ENCODE peak calls at places on chromosomes 1 and 21, in four cellular contexts. C is tibial nerve, M is HepG2, N is neural crest cell. I is an unnamed sample.

GRCh38 chr1:53391982-53392381 is 64.1 kb upstream of the LRP8 start:
- DNase-seq in C (no peak), M (no peak), N (no peak), I (no peak)

GRCh38 chr1:232831895-232832294 is 26.7 kb downstream of the MAP10 start:
- DNase-seq in C (no peak), M (no peak), N (no peak), I (no peak)

GRCh38 chr1:211092955-211093354 is 41.0 kb downstream of the KCNH1 start:
- DNase-seq in M (no peak), N (no peak), C (no peak), I (no peak)

GRCh38 chr1:8632092-8632491 is 185.3 kb downstream of the RERE start:
- DNase-seq in M (no peak), N (no peak), C (no peak), I (no peak)

GRCh38 chr1:58839871-58840835 is 56.3 kb upstream of the JUN start:
- DNase-seq in C (no peak), M (no peak), N (no peak), I (no peak)

GRCh38 chr1:205870236-205870635 is 20.3 kb upstream of the PM20D1 start:
- DNase-seq in C (no peak), M (no peak), N (no peak), I (no peak)

GRCh38 chr1:66575739-66576138 is 41.8 kb downstream of the SGIP1 start:
- DNase-seq in C (no peak), N (no peak), M (peak; percentile 24), I (no peak)

GRCh38 chr1:109776911-109777310 is 13.2 kb upstream of the EPS8L3 start:
- DNase-seq in M (peak; percentile 76), N (peak; percentile 82), C (peak; percentile 64), I (peak; percentile 84)

GRCh38 chr1:70034403-70034802 is 171.0 kb downstream of the LRRC40 start:
- DNase-seq in C (no peak), M (peak; percentile 13), N (no peak), I (no peak)

GRCh38 chr1:81974222-81974841 is 173.6 kb downstream of the ADGRL2 start:
- DNase-seq in C (no peak), N (no peak), M (peak; percentile 3), I (no peak)

GRCh38 chr1:33895396-33895795 is 31.5 kb downstream of the HMGB4 start:
- DNase-seq in N (no peak), M (no peak), C (no peak), I (no peak)

GRCh38 chr21:35329940-35330670 is 281.0 kb upstream of the RUNX1 start:
- DNase-seq in N (no peak), M (no peak), C (no peak), I (no peak)

GRCh38 chr1:40712997-40713396 is 21.5 kb downstream of the NFYC start:
- DNase-seq in N (no peak), M (no peak), C (no peak), I (no peak)

GRCh38 chr1:47804127-47804526 is 193.1 kb downstream of the TRABD2B start:
- DNase-seq in N (no peak), M (no peak), C (no peak), I (no peak)

GRCh38 chr1:36224537-36225297 is 474 bp downstream of the THRAP3 start:
- DNase-seq in C (peak; percentile 45), N (peak; percentile 67), M (peak; percentile 89), I (peak; percentile 83)

GRCh38 chr1:177354247-177354646 is 183.5 kb downstream of the BRINP2 start:
- DNase-seq in M (no peak), C (no peak), N (no peak), I (no peak)

GRCh38 chr1:5926686-5927435 is 65.4 kb downstream of the NPHP4 start:
- DNase-seq in C (no peak), M (no peak), N (no peak), I (peak; percentile 39)

DNA sequence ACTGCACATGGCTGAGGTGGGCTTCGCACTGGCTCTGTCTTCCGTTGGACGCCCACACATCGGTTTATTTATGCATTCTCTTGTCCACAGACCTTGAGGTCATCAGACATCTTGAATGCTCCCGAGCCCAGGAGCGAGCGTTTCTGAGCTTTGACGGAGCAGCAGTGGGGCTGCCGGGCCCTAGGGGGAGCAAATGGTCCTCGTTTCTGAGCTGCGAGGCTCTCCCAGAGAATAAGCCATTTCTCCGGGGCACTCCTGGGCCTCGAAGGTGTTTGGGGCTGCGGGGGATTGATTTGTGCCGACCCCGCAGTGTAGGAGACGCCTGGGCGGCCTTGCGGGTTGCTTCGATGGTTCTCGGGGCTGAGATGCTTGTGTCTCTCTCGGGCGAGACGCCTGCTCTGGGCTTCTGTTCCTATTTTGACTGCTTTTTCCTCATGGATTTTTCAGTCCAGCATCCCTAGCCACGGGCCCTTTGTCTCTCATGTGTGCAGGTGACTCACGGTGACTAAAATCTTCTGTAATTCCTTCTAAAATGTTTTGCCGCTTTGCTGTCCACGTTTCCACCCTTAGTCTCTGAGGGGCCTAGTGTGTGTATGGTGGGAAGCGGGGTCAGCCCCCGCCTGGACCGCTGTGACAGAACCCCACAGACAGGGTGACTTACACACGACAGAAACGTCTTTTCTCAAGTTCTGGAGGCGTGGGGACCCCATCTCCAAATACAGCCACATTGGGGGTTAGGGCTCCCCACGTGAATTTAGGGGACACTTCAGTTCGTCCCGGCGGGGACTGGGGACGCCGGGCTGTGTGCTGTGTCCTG is 62.1 kb downstream of the FAAP20 start:
- DNase-seq in N (peak; percentile 42), M (peak; percentile 26), C (no peak), I (no peak)
- TF ChIP-seq CTCF in N (peak; percentile 42), M (peak; percentile 70), C (peak; percentile 65), I (peak; percentile 55)

DNA sequence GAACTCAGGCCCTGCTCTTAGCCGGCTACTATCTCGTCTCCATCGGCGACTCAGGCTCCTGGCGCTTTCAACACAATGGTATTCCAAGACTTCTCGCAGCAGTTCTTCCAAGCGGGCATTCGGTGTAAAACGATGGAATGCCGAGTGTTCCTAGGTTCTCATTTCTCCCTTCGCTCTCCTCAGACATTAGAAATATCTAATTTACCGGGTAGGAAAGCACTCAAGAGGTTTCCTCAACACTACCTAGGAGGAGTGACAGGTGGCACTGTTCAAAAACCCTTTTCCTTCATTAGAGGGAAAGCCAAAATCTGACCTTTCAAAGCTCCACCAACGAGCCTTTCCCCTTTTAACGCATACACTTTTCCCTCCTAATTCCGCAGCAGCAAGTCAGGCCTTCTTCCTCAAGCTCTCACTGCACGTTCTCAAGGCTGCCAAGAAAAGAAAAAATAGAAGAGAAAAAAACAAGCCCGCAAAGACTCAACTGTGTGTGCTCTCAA is 601 bp downstream of the UBE2G2 start:
- DNase-seq in M (peak; percentile 44), N (no peak), C (no peak), I (no peak)
- TF ChIP-seq CTCF in M (peak; percentile 48), N (peak; percentile 58), C (no peak), I (peak; percentile 38)

GRCh38 chr1:199460933-199461332 is 566.6 kb upstream of the NR5A2 start:
- DNase-seq in N (no peak), M (no peak), C (no peak), I (no peak)

DNA sequence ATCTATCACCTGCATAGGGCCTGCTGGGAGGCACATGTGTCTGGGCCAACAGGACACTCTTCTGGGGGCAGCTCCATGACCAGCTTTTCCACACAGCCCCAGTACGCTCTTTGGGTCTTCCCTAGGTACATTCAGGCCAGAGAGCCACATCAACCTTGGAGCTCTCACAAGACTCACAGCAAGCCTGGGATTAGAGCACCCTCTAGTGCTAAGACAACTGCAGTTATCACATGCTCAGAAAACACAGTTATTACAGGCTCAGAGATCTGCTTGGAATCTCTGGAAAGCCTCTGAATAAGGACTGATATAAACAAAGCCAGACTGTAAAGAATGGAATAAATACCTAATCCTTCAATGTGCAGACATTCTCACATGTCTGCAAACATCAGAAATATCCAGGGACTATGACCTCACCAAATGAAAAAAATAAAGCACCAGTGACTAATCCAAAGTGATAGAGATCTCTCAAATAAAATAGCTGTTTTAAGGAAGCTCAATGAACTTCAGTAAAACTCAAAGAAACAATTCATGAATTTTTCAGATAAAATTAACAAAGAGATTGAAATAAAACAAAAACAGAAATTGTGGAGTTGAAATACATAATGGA is 563.9 kb upstream of the NR5A2 start:
- DNase-seq in C (no peak), M (peak; percentile 20), N (no peak), I (no peak)
- TF ChIP-seq CTCF in C (no peak), M (peak; percentile 48), N (peak; percentile 68), I (peak; percentile 69)

GRCh38 chr1:236066054-236066453 is 1.2 kb upstream of the NID1 start:
- DNase-seq in M (no peak), N (no peak), C (no peak), I (no peak)

GRCh38 chr1:236063919-236064673 is 794 bp downstream of the NID1 start:
- DNase-seq in C (no peak), N (peak; percentile 36), M (peak; percentile 94), I (no peak)

GRCh38 chr1:236063551-236063918 is 1.4 kb downstream of the NID1 start:
- DNase-seq in M (no peak), N (no peak), C (no peak), I (no peak)

GRCh38 chr1:236065509-236066005 is 667 bp upstream of the NID1 start:
- DNase-seq in M (no peak), C (no peak), N (no peak), I (no peak)

DNA sequence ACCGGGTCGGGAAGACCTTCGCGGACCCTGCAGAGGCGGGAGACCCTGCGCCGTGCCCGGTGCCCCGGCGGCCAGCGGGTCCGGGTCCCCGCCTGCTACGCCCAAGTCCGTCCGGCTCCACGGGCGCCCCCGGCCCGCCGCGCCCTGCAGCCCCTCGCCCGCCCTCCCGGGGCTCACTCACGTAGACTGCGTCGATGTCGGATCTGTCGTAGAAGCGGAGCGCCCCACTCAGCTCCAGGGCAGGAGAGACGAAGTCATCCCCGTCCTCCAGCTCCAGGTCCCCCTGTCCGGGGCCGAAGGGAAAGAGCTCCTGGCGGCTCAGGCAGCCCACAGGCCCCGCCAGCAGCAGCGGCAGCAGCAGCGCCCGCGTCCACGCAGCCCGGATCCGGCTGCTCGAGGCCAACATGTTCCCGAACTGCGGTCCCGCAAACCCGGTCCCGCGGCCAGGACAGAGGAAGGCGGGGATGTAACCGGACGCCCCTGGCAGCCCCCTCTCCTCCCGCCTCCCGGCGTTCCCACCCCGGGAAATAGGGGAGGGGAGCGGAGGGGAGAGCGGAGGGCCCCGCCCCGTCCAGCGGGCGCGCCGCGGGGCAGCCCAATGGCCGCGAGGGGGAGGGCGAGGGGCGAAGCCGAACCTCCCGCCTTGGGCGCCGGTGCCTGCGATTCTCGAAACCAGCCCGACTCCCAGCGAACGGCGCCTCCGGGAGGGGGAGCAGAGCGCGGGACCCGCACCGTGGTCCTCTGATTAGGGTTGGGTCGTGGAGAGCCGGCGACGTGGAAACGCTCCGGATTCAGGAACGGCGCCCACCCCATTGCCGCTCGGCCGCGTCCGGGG is at the start of gene NID1:
- DNase-seq in N (peak; percentile 71), M (peak; percentile 73), C (peak; percentile 80), I (peak; percentile 80)
- TF ChIP-seq CTCF in N (peak; percentile 30), M (peak; percentile 59), C (peak; percentile 80), I (peak; percentile 34)

GRCh38 chr1:2821970-2822620 is 20.6 kb upstream of the TTC34 start:
- DNase-seq in N (no peak), C (no peak), M (no peak), I (no peak)
- TF ChIP-seq CTCF in N (no peak), C (peak; percentile 74), M (peak; percentile 85), I (peak; percentile 34)

I was measured in type B pancreatic cell.